ENCODE peak calls at places on chromosomes 4 and X, in five cellular contexts. U is stomach; B is left cardiac atrium; N is nucleus accumbens; G is activated T-helper 1 cell treated with anti-CD3 and anti-CD28 coated beads, Interleukin-2, amount 50 U/mL, for 16 hours. W is an unnamed sample.

GRCh38 chr4:105296672-105297071 is 150.0 kb downstream of the TET2 start:
- DNase-seq in U (no peak), B (no peak), N (no peak), G (no peak), W (no peak)

GRCh38 chr4:169070071-169070894 is 60.2 kb upstream of the CBR4 start:
- DNase-seq in U (peak), B (peak), N (no peak), G (no peak), W (peak)

GRCh38 chrX:47900833-47901232 is 64.1 kb downstream of the ZNF81 start:
- DNase-seq in U (no peak), B (no peak), N (no peak), G (no peak), W (no peak)

GRCh38 chr4:99430106-99430505 is 5.0 kb downstream of the ADH7 start:
- DNase-seq in U (no peak), B (no peak), N (no peak), G (no peak), W (no peak)

GRCh38 chrX:2710496-2710895 is 19.4 kb downstream of the CD99 start:
- DNase-seq in U (no peak), B (no peak), N (no peak), G (no peak), W (no peak)

GRCh38 chr4:38902695-38903094 is 35.1 kb downstream of the FAM114A1 start:
- DNase-seq in U (no peak), B (no peak), N (no peak), G (no peak), W (no peak)

GRCh38 chr4:153428816-153429592 is 37.2 kb upstream of the TMEM131L start:
- DNase-seq in U (no peak), B (no peak), N (peak), G (no peak), W (no peak)

GRCh38 chrX:130120321-130120731 is 10.0 kb upstream of the ELF4 start:
- DNase-seq in U (no peak), B (no peak), N (no peak), G (no peak), W (no peak)

GRCh38 chr4:98387345-98388017 is 126.3 kb downstream of the RAP1GDS1 start:
- DNase-seq in U (no peak), B (no peak), N (no peak), G (no peak), W (no peak)

GRCh38 chr4:106495498-106495897 is 126.9 kb upstream of the GIMD1 start:
- DNase-seq in U (no peak), B (no peak), N (no peak), G (no peak), W (no peak)

GRCh38 chrX:47501226-47502071 is 18.4 kb upstream of the ZNF41 start:
- DNase-seq in U (no peak), B (no peak), N (no peak), G (no peak), W (no peak)

GRCh38 chr4:111639120-111639519 is 506.1 kb upstream of the FAM241A start:
- DNase-seq in U (no peak), B (no peak), N (no peak), G (no peak), W (no peak)

GRCh38 chr4:55951191-55951922 is 2.6 kb downstream of the CEP135 start:
- DNase-seq in U (no peak), B (no peak), N (no peak), G (no peak), W (no peak)

GRCh38 chr4:142265536-142265935 is 580.6 kb downstream of the INPP4B start:
- DNase-seq in U (no peak), B (no peak), N (no peak), G (no peak), W (no peak)

GRCh38 chrX:97402333-97402732 is 518.6 kb downstream of the RPA4 start:
- DNase-seq in U (no peak), B (no peak), N (no peak), G (no peak), W (no peak)

GRCh38 chrX:19760345-19760744 is 127.1 kb downstream of the SH3KBP1 start:
- DNase-seq in U (no peak), B (no peak), N (no peak), G (no peak), W (no peak)

GRCh38 chr4:23297327-23297726 is 592.5 kb downstream of the PPARGC1A start:
- DNase-seq in U (no peak), B (no peak), N (no peak), G (no peak), W (no peak)

GRCh38 chr4:159487284-159487747 is 384.4 kb downstream of the RAPGEF2 start:
- DNase-seq in U (peak), B (no peak), N (peak), G (no peak), W (peak)

GRCh38 chr4:187309456-187309855 is 585.8 kb upstream of the FAT1 start:
- DNase-seq in U (no peak), B (no peak), N (no peak), G (no peak), W (no peak)

GRCh38 chrX:72572248-72573157 is at the start of gene HDAC8:
- DNase-seq in U (peak), B (peak), N (peak), G (no peak), W (peak)

GRCh38 chr4:184269879-184270430 is 52.3 kb upstream of the ENPP6 start:
- DNase-seq in U (no peak), B (no peak), N (no peak), G (no peak), W (no peak)

GRCh38 chrX:39855748-39856129 is 242.0 kb downstream of the BCOR start:
- DNase-seq in U (peak), B (no peak), N (no peak), G (peak), W (peak)

GRCh38 chrX:71103110-71103983 is 3.2 kb downstream of the CXorf65 start:
- DNase-seq in U (peak), B (no peak), N (no peak), G (peak), W (no peak)

GRCh38 chr4:100988876-100989275 is 358.4 kb downstream of the PPP3CA start:
- DNase-seq in U (no peak), B (no peak), N (no peak), G (no peak), W (no peak)

GRCh38 chrX:108091878-108092291 is 307 bp downstream of the ATG4A start:
- DNase-seq in U (no peak), B (no peak), N (peak), G (no peak), W (no peak)

GRCh38 chrX:3962511-3963350 is 249.3 kb upstream of the PRKX start:
- DNase-seq in U (no peak), B (no peak), N (no peak), G (no peak), W (no peak)

GRCh38 chr4:167031534-167032156 is 202.6 kb downstream of the SPOCK3 start:
- DNase-seq in U (no peak), B (no peak), N (no peak), G (no peak), W (no peak)